ENCODE peak calls at places on chromosomes 3 and 15, in five cellular contexts. One of them, this sample, is unnamed.

GRCh38 chr3:196013587-196014487 is 68.1 kb downstream of the TFRC start:
- DNase-seq in GM12878: no peak
- DNase-seq in K562: no peak
- DNase-seq in fibroblast of pulmonary artery: no peak
- DNase-seq in left ventricle myocardium inferior: no peak
- DNase-seq in this sample: no peak

GRCh38 chr3:23106641-23107040 is 96.5 kb upstream of the UBE2E2 start:
- DNase-seq in fibroblast of pulmonary artery: no peak
- DNase-seq in K562: no peak
- DNase-seq in left ventricle myocardium inferior: no peak
- DNase-seq in GM12878: no peak
- DNase-seq in this sample: no peak

GRCh38 chr15:68192117-68192516 is 13.0 kb downstream of the CALML4 start:
- DNase-seq in left ventricle myocardium inferior: no peak
- DNase-seq in K562: no peak
- DNase-seq in GM12878: no peak
- DNase-seq in fibroblast of pulmonary artery: no peak
- DNase-seq in this sample: no peak

GRCh38 chr15:69421498-69421897 is 7.3 kb downstream of the KIF23 start:
- DNase-seq in fibroblast of pulmonary artery: no peak
- DNase-seq in left ventricle myocardium inferior: no peak
- DNase-seq in GM12878: no peak
- DNase-seq in K562: no peak
- DNase-seq in this sample: no peak

GRCh38 chr3:46947981-46948791 is 28.4 kb downstream of the CCDC12 start:
- DNase-seq in K562: peak
- DNase-seq in GM12878: no peak
- DNase-seq in left ventricle myocardium inferior: peak
- DNase-seq in fibroblast of pulmonary artery: peak
- DNase-seq in this sample: no peak

GRCh38 chr3:195030791-195031321 is 240.1 kb downstream of the XXYLT1 start:
- DNase-seq in GM12878: no peak
- DNase-seq in fibroblast of pulmonary artery: peak
- DNase-seq in K562: no peak
- DNase-seq in left ventricle myocardium inferior: no peak
- DNase-seq in this sample: no peak

GRCh38 chr15:80494311-80494710 is 90.1 kb downstream of the ARNT2 start:
- DNase-seq in fibroblast of pulmonary artery: peak
- DNase-seq in GM12878: no peak
- DNase-seq in left ventricle myocardium inferior: no peak
- DNase-seq in K562: no peak
- DNase-seq in this sample: no peak

GRCh38 chr3:44903314-44903713 is 28.9 kb downstream of the TGM4 start:
- DNase-seq in GM12878: no peak
- DNase-seq in fibroblast of pulmonary artery: no peak
- DNase-seq in left ventricle myocardium inferior: no peak
- DNase-seq in K562: no peak
- DNase-seq in this sample: no peak

GRCh38 chr15:63833246-63833696 is 477 bp downstream of the HERC1 start:
- DNase-seq in GM12878: no peak
- DNase-seq in fibroblast of pulmonary artery: peak
- DNase-seq in left ventricle myocardium inferior: peak
- DNase-seq in K562: peak
- DNase-seq in this sample: no peak

GRCh38 chr15:67138946-67139855 is 73.8 kb downstream of the SMAD3 start:
- DNase-seq in left ventricle myocardium inferior: no peak
- DNase-seq in fibroblast of pulmonary artery: no peak
- DNase-seq in GM12878: no peak
- DNase-seq in K562: no peak
- DNase-seq in this sample: no peak

GRCh38 chr15:73051402-73051810 is 857 bp upstream of the NEO1 start:
- DNase-seq in fibroblast of pulmonary artery: no peak
- DNase-seq in left ventricle myocardium inferior: peak
- DNase-seq in K562: no peak
- DNase-seq in GM12878: no peak
- DNase-seq in this sample: no peak

GRCh38 chr3:148861277-148861869 is 3.7 kb upstream of the CPA3 start:
- DNase-seq in GM12878: no peak
- DNase-seq in fibroblast of pulmonary artery: peak
- DNase-seq in left ventricle myocardium inferior: no peak
- DNase-seq in K562: peak
- DNase-seq in this sample: no peak

GRCh38 chr3:188264231-188265213 is 110.6 kb downstream of the LPP start:
- DNase-seq in GM12878: no peak
- DNase-seq in fibroblast of pulmonary artery: no peak
- DNase-seq in left ventricle myocardium inferior: peak
- DNase-seq in K562: no peak
- DNase-seq in this sample: peak

GRCh38 chr3:51673181-51673801 is 2.2 kb downstream of the TEX264 start:
- DNase-seq in K562: no peak
- DNase-seq in GM12878: no peak
- DNase-seq in fibroblast of pulmonary artery: no peak
- DNase-seq in left ventricle myocardium inferior: peak
- DNase-seq in this sample: no peak

GRCh38 chr3:26236511-26236910 is 386.1 kb upstream of the LRRC3B start:
- DNase-seq in K562: no peak
- DNase-seq in GM12878: no peak
- DNase-seq in fibroblast of pulmonary artery: peak
- DNase-seq in left ventricle myocardium inferior: no peak
- DNase-seq in this sample: no peak

GRCh38 chr3:5485427-5485826 is 297.9 kb downstream of the EDEM1 start:
- DNase-seq in K562: no peak
- DNase-seq in left ventricle myocardium inferior: no peak
- DNase-seq in fibroblast of pulmonary artery: no peak
- DNase-seq in GM12878: peak
- DNase-seq in this sample: no peak

GRCh38 chr15:64760056-64760455 is 15.3 kb downstream of the RBPMS2 start:
- DNase-seq in fibroblast of pulmonary artery: no peak
- DNase-seq in GM12878: no peak
- DNase-seq in left ventricle myocardium inferior: no peak
- DNase-seq in K562: no peak
- DNase-seq in this sample: no peak

GRCh38 chr3:133038089-133038730 is at the start of gene TMEM108:
- DNase-seq in K562: peak
- DNase-seq in GM12878: no peak
- DNase-seq in left ventricle myocardium inferior: peak
- DNase-seq in fibroblast of pulmonary artery: peak
- DNase-seq in this sample: no peak

GRCh38 chr15:93179072-93179471 is 90.1 kb upstream of the RGMA start:
- DNase-seq in left ventricle myocardium inferior: peak
- DNase-seq in K562: peak
- DNase-seq in GM12878: peak
- DNase-seq in fibroblast of pulmonary artery: no peak
- DNase-seq in this sample: no peak

GRCh38 chr3:143071776-143072175 is 47.8 kb upstream of the CHST2 start:
- DNase-seq in K562: no peak
- DNase-seq in left ventricle myocardium inferior: no peak
- DNase-seq in fibroblast of pulmonary artery: no peak
- DNase-seq in GM12878: no peak
- DNase-seq in this sample: no peak

GRCh38 chr15:60840306-60840702 is 361.4 kb upstream of the ICE2 start:
- DNase-seq in left ventricle myocardium inferior: no peak
- DNase-seq in fibroblast of pulmonary artery: peak
- DNase-seq in GM12878: no peak
- DNase-seq in K562: no peak
- DNase-seq in this sample: no peak

GRCh38 chr3:114745322-114746240 is 401.5 kb downstream of the ZBTB20 start:
- DNase-seq in left ventricle myocardium inferior: no peak
- DNase-seq in K562: no peak
- DNase-seq in GM12878: no peak
- DNase-seq in fibroblast of pulmonary artery: peak
- DNase-seq in this sample: peak

GRCh38 chr3:188884299-188885043 is 287.3 kb upstream of the TPRG1 start:
- DNase-seq in fibroblast of pulmonary artery: peak
- DNase-seq in left ventricle myocardium inferior: no peak
- DNase-seq in K562: no peak
- DNase-seq in GM12878: no peak
- DNase-seq in this sample: no peak

GRCh38 chr3:11514191-11514770 is 129.4 kb downstream of the VGLL4 start:
- DNase-seq in GM12878: no peak
- DNase-seq in K562: no peak
- DNase-seq in left ventricle myocardium inferior: peak
- DNase-seq in fibroblast of pulmonary artery: peak
- DNase-seq in this sample: peak

GRCh38 chr3:12545473-12545791 is at the start of gene MKRN2OS:
- DNase-seq in K562: no peak
- DNase-seq in GM12878: no peak
- DNase-seq in fibroblast of pulmonary artery: no peak
- DNase-seq in left ventricle myocardium inferior: no peak
- DNase-seq in this sample: no peak

GRCh38 chr15:66682246-66682645 is 19.8 kb upstream of the SMAD6 start:
- DNase-seq in left ventricle myocardium inferior: no peak
- DNase-seq in K562: no peak
- DNase-seq in GM12878: no peak
- DNase-seq in fibroblast of pulmonary artery: no peak
- DNase-seq in this sample: no peak

GRCh38 chr15:68497206-68497910 is 65.4 kb upstream of the ITGA11 start:
- DNase-seq in left ventricle myocardium inferior: no peak
- DNase-seq in K562: no peak
- DNase-seq in GM12878: no peak
- DNase-seq in fibroblast of pulmonary artery: no peak
- DNase-seq in this sample: no peak

GRCh38 chr3:27680517-27681246 is 41.4 kb downstream of the EOMES start:
- DNase-seq in GM12878: no peak
- DNase-seq in fibroblast of pulmonary artery: no peak
- DNase-seq in K562: no peak
- DNase-seq in left ventricle myocardium inferior: no peak
- DNase-seq in this sample: no peak
- H3K4me3 ChIP-seq in GM12878: no peak
- H3K4me3 ChIP-seq in fibroblast of pulmonary artery: no peak
- H3K4me3 ChIP-seq in K562: no peak
- H3K4me3 ChIP-seq in left ventricle myocardium inferior: no peak
- H3K4me3 ChIP-seq in this sample: no peak

DNA sequence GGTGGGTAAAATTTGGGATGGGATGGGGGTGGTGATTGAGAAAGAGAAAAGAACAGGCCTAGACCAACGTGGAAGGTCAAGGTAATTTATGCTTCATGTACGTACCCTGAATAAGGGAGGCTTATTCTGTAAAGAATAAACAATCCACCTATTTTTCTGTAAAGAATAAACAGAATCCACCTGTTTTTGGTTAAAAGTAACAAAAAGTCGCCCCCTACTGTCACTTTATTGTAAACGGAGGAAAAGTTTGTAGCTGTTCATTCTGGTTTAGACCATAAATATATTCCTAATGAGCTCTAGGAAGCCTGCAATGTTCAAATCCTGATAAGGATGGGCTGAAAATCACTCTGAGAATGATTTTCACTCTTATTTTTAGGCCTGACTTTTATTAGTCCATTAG is 23.5 kb upstream of the SQOR start:
- DNase-seq in fibroblast of pulmonary artery: peak
- DNase-seq in GM12878: no peak
- DNase-seq in left ventricle myocardium inferior: no peak
- DNase-seq in K562: peak
- DNase-seq in this sample: no peak
- TF ChIP-seq CTCF in fibroblast of pulmonary artery: peak
- TF ChIP-seq CTCF in GM12878: peak
- TF ChIP-seq CTCF in left ventricle myocardium inferior: peak
- TF ChIP-seq CTCF in K562: peak
- TF ChIP-seq CTCF in this sample: peak

GRCh38 chr3:157087398-157088132 is 72.4 kb downstream of the CCNL1 start:
- DNase-seq in left ventricle myocardium inferior: no peak
- DNase-seq in K562: no peak
- DNase-seq in fibroblast of pulmonary artery: peak
- DNase-seq in GM12878: no peak
- DNase-seq in this sample: no peak
- H3K4me3 ChIP-seq in left ventricle myocardium inferior: peak
- H3K4me3 ChIP-seq in K562: no peak
- H3K4me3 ChIP-seq in fibroblast of pulmonary artery: peak
- H3K4me3 ChIP-seq in GM12878: peak
- H3K4me3 ChIP-seq in this sample: peak

DNA sequence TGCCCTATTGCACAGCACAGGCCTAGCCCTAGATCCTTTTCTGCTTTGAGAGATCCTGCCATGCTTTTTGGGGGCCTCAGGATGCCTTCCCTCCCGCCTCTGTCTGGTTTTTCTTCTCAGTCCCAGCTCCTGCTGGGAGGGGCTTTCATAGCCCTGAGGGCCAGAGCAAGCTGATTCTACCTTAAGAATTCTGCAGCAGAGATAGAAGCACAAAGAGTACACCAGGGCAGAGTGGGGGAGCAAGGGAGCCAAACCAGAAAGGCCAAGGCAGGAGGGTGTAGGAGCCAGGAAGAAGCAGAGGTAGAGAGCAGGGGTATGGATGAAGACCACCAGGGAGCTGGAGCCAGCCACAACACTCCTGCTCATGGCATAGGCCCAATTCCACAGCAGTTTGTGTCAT is 18.1 kb downstream of the SH3BP5 start:
- DNase-seq in left ventricle myocardium inferior: no peak
- DNase-seq in fibroblast of pulmonary artery: no peak
- DNase-seq in K562: no peak
- DNase-seq in GM12878: no peak
- DNase-seq in this sample: no peak
- TF ChIP-seq CTCF in left ventricle myocardium inferior: no peak
- TF ChIP-seq CTCF in fibroblast of pulmonary artery: no peak
- TF ChIP-seq CTCF in K562: no peak
- TF ChIP-seq CTCF in GM12878: no peak
- TF ChIP-seq CTCF in this sample: no peak

GRCh38 chr3:49896345-49896744 is 7.3 kb downstream of the MST1R start:
- DNase-seq in left ventricle myocardium inferior: no peak
- DNase-seq in K562: no peak
- DNase-seq in fibroblast of pulmonary artery: no peak
- DNase-seq in GM12878: no peak
- DNase-seq in this sample: no peak

GRCh38 chr3:49902511-49903345 is 945 bp downstream of the MST1R start:
- DNase-seq in K562: no peak
- DNase-seq in left ventricle myocardium inferior: no peak
- DNase-seq in fibroblast of pulmonary artery: no peak
- DNase-seq in GM12878: no peak
- DNase-seq in this sample: no peak

GRCh38 chr3:49900491-49901153 is 3.1 kb downstream of the MST1R start:
- DNase-seq in fibroblast of pulmonary artery: peak
- DNase-seq in left ventricle myocardium inferior: peak
- DNase-seq in GM12878: no peak
- DNase-seq in K562: no peak
- DNase-seq in this sample: no peak

GRCh38 chr3:49901351-49902339 is 2.0 kb downstream of the MST1R start:
- DNase-seq in K562: no peak
- DNase-seq in left ventricle myocardium inferior: no peak
- DNase-seq in fibroblast of pulmonary artery: no peak
- DNase-seq in GM12878: no peak
- DNase-seq in this sample: no peak

GRCh38 chr3:49899815-49900214 is 3.9 kb downstream of the MST1R start:
- DNase-seq in fibroblast of pulmonary artery: peak
- DNase-seq in left ventricle myocardium inferior: no peak
- DNase-seq in K562: peak
- DNase-seq in GM12878: no peak
- DNase-seq in this sample: no peak
- H3K4me3 ChIP-seq in fibroblast of pulmonary artery: no peak
- H3K4me3 ChIP-seq in left ventricle myocardium inferior: no peak
- H3K4me3 ChIP-seq in K562: no peak
- H3K4me3 ChIP-seq in GM12878: no peak
- H3K4me3 ChIP-seq in this sample: no peak